ENCODE peak calls at places on chromosomes 1 and 21, in five cellular contexts. R, J, Q, A and S are unnamed samples.

GRCh38 chr1:9914603-9914937 is 4.5 kb upstream of the CTNNBIP1 start:
- DNase-seq in R (no peak), J (no peak), Q (no peak), A (no peak), S (no peak)

GRCh38 chr1:225822655-225823403 is 12.9 kb downstream of the EPHX1 start:
- DNase-seq in R (no peak), J (no peak), Q (no peak), A (no peak), S (no peak)

GRCh38 chr1:210866532-210866931 is 267.4 kb downstream of the KCNH1 start:
- DNase-seq in R (no peak), J (no peak), Q (no peak), A (no peak), S (no peak)

GRCh38 chr21:41170442-41170841 is 2.5 kb downstream of the BACE2 start:
- DNase-seq in R (peak; percentile 73), J (no peak), Q (peak; percentile 23), A (peak; percentile 59), S (peak; percentile 62)

GRCh38 chr1:13730751-13731482 is 30.9 kb downstream of the PRDM2 start:
- DNase-seq in R (no peak), J (peak; percentile 96), Q (peak; percentile 27), A (no peak), S (peak; percentile 74)

GRCh38 chr21:42155045-42155855 is 63.7 kb upstream of the ABCG1 start:
- DNase-seq in R (no peak), J (no peak), Q (no peak), A (no peak), S (no peak)

GRCh38 chr1:243343970-243344749 is 88.3 kb downstream of the SDCCAG8 start:
- DNase-seq in R (no peak), J (no peak), Q (no peak), A (no peak), S (no peak)

GRCh38 chr1:85612704-85613361 is 32.3 kb downstream of the CCN1 start:
- DNase-seq in R (peak; percentile 36), J (no peak), Q (no peak), A (no peak), S (no peak)

GRCh38 chr1:57124768-57125446 is 159.1 kb upstream of the C8B start:
- DNase-seq in R (no peak), J (no peak), Q (no peak), A (no peak), S (no peak)

GRCh38 chr1:7248402-7248805 is 463.1 kb downstream of the CAMTA1 start:
- DNase-seq in R (no peak), J (no peak), Q (no peak), A (no peak), S (no peak)

GRCh38 chr1:236997361-236997760 is 6.9 kb downstream of the MT1HL1 start:
- DNase-seq in R (no peak), J (no peak), Q (no peak), A (no peak), S (no peak)

GRCh38 chr1:32361308-32361673 is 994 bp downstream of the FAM229A start:
- DNase-seq in R (no peak), J (no peak), Q (no peak), A (no peak), S (no peak)

GRCh38 chr1:16625497-16626408 is 12.4 kb upstream of the NBPF1 start:
- DNase-seq in R (peak; percentile 33), J (peak; percentile 20), Q (peak; percentile 19), A (peak; percentile 72), S (peak; percentile 29)

GRCh38 chr21:31218830-31219608 is 125.0 kb downstream of the TIAM1 start:
- DNase-seq in R (no peak), J (no peak), Q (peak; percentile 55), A (no peak), S (peak; percentile 43)

GRCh38 chr1:162500805-162501204 is 3.2 kb downstream of the UHMK1 start:
- DNase-seq in R (no peak), J (no peak), Q (no peak), A (no peak), S (no peak)

GRCh38 chr1:6424619-6425593 is at the start of gene ESPN:
- DNase-seq in R (no peak), J (no peak), Q (no peak), A (peak; percentile 60), S (no peak)

GRCh38 chr1:203444077-203444683 is 31.4 kb upstream of the PRELP start:
- DNase-seq in R (no peak), J (no peak), Q (no peak), A (no peak), S (peak; percentile 36)
- H3K27me3 ChIP-seq in R (no peaks in the 10 kb centered on the region), J (no peaks in the 10 kb centered on the region), Q (no peaks in the 10 kb centered on the region), A (no peaks in the 10 kb centered on the region), S (no peaks in the 10 kb centered on the region)

GRCh38 chr21:45974073-45975016 is 7.2 kb upstream of the COL6A1 start:
- DNase-seq in R (peak; percentile 40), J (no peak), Q (peak; percentile 69), A (peak; percentile 78), S (peak; percentile 31)
- H3K4me1 ChIP-seq in R (peaks cover 31% of the 10 kb centered on the region), J (peaks cover 27% of the 10 kb centered on the region), Q (peaks cover 17% of the 10 kb centered on the region), A (no peaks in the 10 kb centered on the region), S (peaks cover 73% of the 10 kb centered on the region)

GRCh38 chr1:67646145-67647035 is 38.6 kb upstream of the GADD45A start:
- DNase-seq in R (peak; percentile 41), J (no peak), Q (peak; percentile 21), A (no peak), S (no peak)

GRCh38 chr1:67647814-67648358 is 37.1 kb upstream of the GADD45A start:
- DNase-seq in R (no peak), J (no peak), Q (no peak), A (no peak), S (no peak)

GRCh38 chr1:67645495-67646144 is 39.4 kb upstream of the GADD45A start:
- DNase-seq in R (peak; percentile 80), J (no peak), Q (peak; percentile 58), A (no peak), S (peak; percentile 62)

GRCh38 chr1:67648582-67649326 is 36.2 kb upstream of the GADD45A start:
- DNase-seq in R (no peak), J (no peak), Q (no peak), A (no peak), S (no peak)

GRCh38 chr1:67647036-67647798 is 37.8 kb upstream of the GADD45A start:
- DNase-seq in R (peak; percentile 57), J (no peak), Q (no peak), A (no peak), S (no peak)
- H3K27ac ChIP-seq in R (peak overlapping the region; percentile 67), J (no peak overlapping the region), Q (peak overlapping the region; percentile 73), A (no peak overlapping the region), S (peak overlapping the region; percentile 61)

GRCh38 chr1:171871848-171872247 is 30.6 kb downstream of the DNM3 start:
- DNase-seq in R (no peak), J (no peak), Q (no peak), A (no peak), S (no peak)

GRCh38 chr1:171873664-171874063 is 32.4 kb downstream of the DNM3 start:
- DNase-seq in R (no peak), J (no peak), Q (no peak), A (no peak), S (no peak)

GRCh38 chr1:171869097-171869496 is 27.8 kb downstream of the DNM3 start:
- DNase-seq in R (no peak), J (no peak), Q (no peak), A (no peak), S (no peak)

GRCh38 chr1:171868217-171868616 is 26.9 kb downstream of the DNM3 start:
- DNase-seq in R (no peak), J (no peak), Q (no peak), A (no peak), S (no peak)

GRCh38 chr1:171872430-171872829 is 31.1 kb downstream of the DNM3 start:
- DNase-seq in R (no peak), J (no peak), Q (no peak), A (no peak), S (no peak)
- H3K27me3 ChIP-seq in R (no peaks in the 10 kb centered on the region), J (no peaks in the 10 kb centered on the region), Q (no peaks in the 10 kb centered on the region), A (no peaks in the 10 kb centered on the region), S (no peaks in the 10 kb centered on the region)

GRCh38 chr1:119632103-119632490 is 16.0 kb downstream of the ZNF697 start:
- DNase-seq in R (no peak), J (no peak), Q (no peak), A (no peak), S (no peak)
- H3K4me1 ChIP-seq in R (peaks cover 44% of the 10 kb centered on the region), J (no peaks in the 10 kb centered on the region), Q (peaks cover 43% of the 10 kb centered on the region), A (peaks cover 4% of the 10 kb centered on the region), S (peaks cover 6% of the 10 kb centered on the region)

DNA sequence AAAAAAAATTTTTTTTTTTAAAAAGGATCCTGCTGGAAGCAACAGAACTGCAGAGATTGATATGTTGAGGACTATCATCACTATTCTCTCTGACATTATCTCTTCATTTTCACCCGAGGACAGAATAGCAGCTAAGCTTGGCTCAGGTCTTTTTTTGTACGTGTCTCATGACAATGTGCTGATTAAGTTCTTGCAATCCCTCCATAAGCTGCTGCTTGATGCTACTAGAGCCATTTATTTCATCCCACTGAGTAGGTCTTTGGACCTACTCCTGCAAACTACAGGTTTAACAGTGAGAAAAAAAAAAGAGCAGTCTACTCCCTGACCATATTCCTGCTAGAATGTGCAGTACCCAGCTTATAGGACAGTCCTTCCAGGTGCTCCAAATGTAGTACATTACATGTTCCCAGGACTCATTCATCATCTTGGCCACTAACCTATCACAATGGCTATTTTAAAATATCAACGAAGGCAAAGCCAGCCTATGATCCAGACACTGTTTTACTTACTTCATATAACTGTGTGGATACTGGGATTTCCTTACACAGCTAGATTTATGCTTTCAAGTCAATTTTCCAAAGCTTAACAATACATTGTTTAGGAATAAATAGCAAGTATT is 54.1 kb downstream of the ARHGAP29 start:
- DNase-seq in R (no peak), J (no peak), Q (no peak), A (no peak), S (no peak)
- H3K27ac ChIP-seq in R (no peak overlapping the region), J (no peak overlapping the region), Q (no peak overlapping the region), A (no peak overlapping the region), S (no peak overlapping the region)

GRCh38 chr1:201062511-201063189 is 39.1 kb upstream of the KIF21B start:
- DNase-seq in R (no peak), J (no peak), Q (no peak), A (no peak), S (no peak)

GRCh38 chr1:201063190-201063544 is 39.7 kb upstream of the KIF21B start:
- DNase-seq in R (no peak), J (no peak), Q (no peak), A (no peak), S (no peak)

GRCh38 chr1:201061049-201061448 is 37.5 kb upstream of the KIF21B start:
- DNase-seq in R (peak; percentile 72), J (no peak), Q (peak; percentile 34), A (no peak), S (no peak)

GRCh38 chr1:201060586-201060985 is 37.1 kb upstream of the KIF21B start:
- DNase-seq in R (no peak), J (no peak), Q (no peak), A (no peak), S (no peak)

GRCh38 chr1:201061886-201062285 is 38.4 kb upstream of the KIF21B start:
- DNase-seq in R (no peak), J (no peak), Q (no peak), A (no peak), S (no peak)
- H3K27me3 ChIP-seq in R (no peaks in the 10 kb centered on the region), J (no peaks in the 10 kb centered on the region), Q (no peaks in the 10 kb centered on the region), A (no peaks in the 10 kb centered on the region), S (no peaks in the 10 kb centered on the region)